ENCODE peak calls at places on chromosomes 16 and 17, in five cellular contexts. N is mesendoderm; C is GM03348; X is activated T-cell treated with anti-CD3 and anti-CD28 coated beads, Interleukin-2, amount 50 U/mL, for 24 hours; O is activated naive CD4-positive, alpha-beta T cell treated with Interleukin-2 at 50 U/mL for 16 hours. D is an unnamed sample.

GRCh38 chr17:5530265-5530782 is 44.0 kb downstream of the MIS12 start:
- DNase-seq in N (no peak), C (no peak), X (no peak), O (no peak), D (no peak)

GRCh38 chr17:50213026-50214015 is 11.9 kb upstream of the COL1A1 start:
- DNase-seq in N (peak), C (no peak), X (peak), O (peak), D (no peak)

GRCh38 chr16:68382296-68382718 is 66.0 kb downstream of the SMPD3 start:
- DNase-seq in N (no peak), C (no peak), X (no peak), O (no peak), D (no peak)

GRCh38 chr17:9557846-9558245 is 17.8 kb downstream of the STX8 start:
- DNase-seq in N (no peak), C (no peak), X (no peak), O (no peak), D (no peak)

GRCh38 chr16:22027633-22028032 is 19.7 kb downstream of the MOSMO start:
- DNase-seq in N (no peak), C (peak), X (no peak), O (no peak), D (no peak)

GRCh38 chr17:57624390-57624789 is 120.7 kb downstream of the CCDC182 start:
- DNase-seq in N (no peak), C (no peak), X (no peak), O (no peak), D (no peak)

GRCh38 chr17:22470411-22471175 is 778.3 kb downstream of the KCNJ18 start:
- DNase-seq in N (no peak), C (no peak), X (no peak), O (no peak), D (no peak)

GRCh38 chr17:2376107-2376506 is 24.8 kb downstream of the MNT start:
- DNase-seq in N (no peak), C (no peak), X (no peak), O (no peak), D (no peak)

GRCh38 chr17:17685775-17686291 is 4.6 kb downstream of the RAI1 start:
- DNase-seq in N (peak), C (peak), X (no peak), O (no peak), D (no peak)

GRCh38 chr16:52556083-52556482 is 9.1 kb upstream of the TOX3 start:
- DNase-seq in N (no peak), C (no peak), X (no peak), O (no peak), D (no peak)

GRCh38 chr16:15777533-15778203 is 79.2 kb downstream of the MYH11 start:
- DNase-seq in N (peak), C (peak), X (no peak), O (no peak), D (no peak)

GRCh38 chr17:57638284-57638683 is 106.8 kb downstream of the CCDC182 start:
- DNase-seq in N (no peak), C (no peak), X (no peak), O (no peak), D (no peak)

GRCh38 chr16:86761117-86761971 is 183.0 kb downstream of the FOXL1 start:
- DNase-seq in N (peak), C (peak), X (peak), O (peak), D (peak)

D was measured in caudate nucleus.